ENCODE peak calls at places on chromosomes 16 and 17, in six cellular contexts. D is fibroblast of mammary gland, M is WERI-Rb-1, H is neuronal stem cell, O is thoracic aorta, V is Peyer's patch. R is an unnamed sample.

GRCh38 chr16:8677481-8677880 is 3.1 kb downstream of the ABAT start:
- DNase-seq in D (peak; percentile 53), O (no peak), H (no peak), M (no peak), V (no peak), R (no peak)

GRCh38 chr16:2765462-2766404 is 11.3 kb downstream of the ELOB start:
- DNase-seq in D (no peak), V (peak; percentile 47), M (no peak), O (no peak), H (no peak), R (no peak)

GRCh38 chr16:6645758-6646423 is 686.8 kb upstream of the RBFOX1 start:
- DNase-seq in V (no peak), H (no peak), D (no peak), M (peak; percentile 46), O (no peak), R (no peak)

GRCh38 chr16:56327071-56327928 is 98.0 kb downstream of the AMFR start:
- DNase-seq in V (no peak), D (no peak), H (no peak), M (no peak), O (no peak), R (no peak)

GRCh38 chr17:64326420-64327054 is 63.5 kb upstream of the TEX2 start:
- DNase-seq in D (peak; percentile 47), M (no peak), V (no peak), H (no peak), O (peak; percentile 33), R (no peak)

GRCh38 chr16:17511340-17511739 is 40.6 kb upstream of the XYLT1 start:
- DNase-seq in D (peak; percentile 96), O (no peak), H (no peak), V (no peak), M (peak; percentile 14), R (no peak)

GRCh38 chr16:35391328-35391727 is 1931.9 kb downstream of the TP53TG3F start:
- DNase-seq in H (no peak), O (no peak), V (no peak), M (peak; percentile 64), D (peak; percentile 20), R (no peak)

GRCh38 chr17:40419559-40420331 is 2.0 kb upstream of the TOP2A start:
- DNase-seq in D (no peak), M (no peak), O (no peak), V (no peak), H (no peak), R (no peak)

DNA sequence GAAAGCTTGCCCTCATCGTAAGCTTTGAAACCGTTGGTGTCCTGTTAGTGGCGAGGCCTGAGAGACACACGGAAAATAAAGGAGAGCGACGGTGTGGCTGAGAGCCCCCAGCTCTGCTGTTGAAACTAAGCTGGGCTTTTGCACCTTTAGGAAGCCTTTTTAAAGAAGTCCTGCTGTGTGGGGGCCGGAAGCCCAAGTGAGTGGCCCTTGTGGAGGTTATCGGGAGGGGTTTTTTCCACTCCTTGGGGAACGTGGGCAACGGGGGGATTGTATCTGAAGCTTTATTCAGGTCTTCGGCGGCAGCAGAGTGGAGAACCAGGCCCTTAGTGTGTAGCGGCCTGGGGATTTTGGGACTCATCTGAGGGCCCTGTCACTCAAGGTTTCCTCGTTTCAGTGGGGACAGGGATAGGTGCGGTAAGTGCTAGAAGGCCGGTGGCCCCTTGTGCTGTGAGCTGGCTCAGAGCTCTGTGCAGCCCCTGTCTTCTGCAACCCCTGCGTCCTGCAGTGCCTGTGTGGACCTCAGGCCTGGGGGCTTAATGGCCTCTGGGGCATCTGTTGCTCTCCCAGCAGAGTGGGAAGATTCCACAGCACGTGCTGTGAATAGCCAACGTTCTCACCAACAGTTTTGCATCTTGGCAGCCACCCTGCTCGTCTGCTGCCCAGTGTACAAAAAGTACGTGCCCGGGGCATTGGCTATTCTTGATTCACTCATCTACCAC is 4.7 kb downstream of the FOXC2 start:
- DNase-seq in M (no peak), D (no peak), O (no peak), H (no peak), V (no peak), R (no peak)
- H3K4me3 ChIP-seq in M (no peak overlapping the region), D (peak overlapping the region; percentile 87), O (peak overlapping the region; percentile 94), H (no peak overlapping the region), V (no peak overlapping the region), R (no peak overlapping the region)

GRCh38 chr17:17696075-17696474 is 14.8 kb downstream of the RAI1 start:
- DNase-seq in V (no peak), M (no peak), H (no peak), D (no peak), O (no peak), R (no peak)
- H3K4me3 ChIP-seq in V (no peak overlapping the region), M (no peak overlapping the region), H (no peak overlapping the region), D (no peak overlapping the region), O (peak overlapping the region; percentile 91), R (no peak overlapping the region)

GRCh38 chr17:71127416-71127815 is 958.1 kb downstream of the KCNJ2 start:
- DNase-seq in V (no peak), H (no peak), M (no peak), O (no peak), D (no peak), R (no peak)
- H3K4me3 ChIP-seq in V (no peak overlapping the region), H (no peak overlapping the region), M (no peak overlapping the region), O (no peak overlapping the region), D (no peak overlapping the region), R (no peak overlapping the region)

GRCh38 chr17:14304876-14305636 is 4.2 kb downstream of the HS3ST3B1 start:
- DNase-seq in M (peak; percentile 80), D (peak; percentile 47), H (no peak), O (no peak), V (no peak), R (no peak)
- H3K4me3 ChIP-seq in M (peak overlapping the region; percentile 100), D (peak overlapping the region; percentile 79), H (peak overlapping the region; percentile 98), O (no peak overlapping the region), V (no peak overlapping the region), R (no peak overlapping the region)

R was measured in colonic mucosa.